ENCODE peak calls at places on chromosomes 13 and 19, in seven cellular contexts. One of them, this sample, is unnamed.

GRCh38 chr13:43057653-43058317 is 34.4 kb downstream of the DNAJC15 start:
- DNase-seq in fibroblast of pulmonary artery: peak; percentile 33
- DNase-seq in IMR-90: no peak
- DNase-seq in RWPE2: no peak
- DNase-seq in HFF-Myc: peak; percentile 9
- DNase-seq in left lung: no peak
- DNase-seq in GM23338: peak; percentile 27
- DNase-seq in this sample: no peak

GRCh38 chr19:35592226-35592625 is 6.3 kb downstream of the PMIS2 start:
- DNase-seq in HFF-Myc: no peak
- DNase-seq in fibroblast of pulmonary artery: peak; percentile 71
- DNase-seq in left lung: no peak
- DNase-seq in GM23338: peak; percentile 87
- DNase-seq in IMR-90: peak; percentile 37
- DNase-seq in RWPE2: no peak
- DNase-seq in this sample: no peak

GRCh38 chr19:31448221-31448657 is 99.0 kb upstream of the TSHZ3 start:
- DNase-seq in GM23338: no peak
- DNase-seq in HFF-Myc: peak; percentile 42
- DNase-seq in RWPE2: no peak
- DNase-seq in IMR-90: peak; percentile 89
- DNase-seq in left lung: peak; percentile 39
- DNase-seq in fibroblast of pulmonary artery: peak; percentile 93
- DNase-seq in this sample: no peak

GRCh38 chr13:31794452-31794851 is 55.1 kb downstream of the RXFP2 start:
- DNase-seq in HFF-Myc: no peak
- DNase-seq in fibroblast of pulmonary artery: peak; percentile 27
- DNase-seq in left lung: no peak
- DNase-seq in IMR-90: no peak
- DNase-seq in RWPE2: no peak
- DNase-seq in GM23338: no peak
- DNase-seq in this sample: no peak

GRCh38 chr13:75803175-75803611 is 167.1 kb downstream of the LMO7 start:
- DNase-seq in IMR-90: no peak
- DNase-seq in HFF-Myc: no peak
- DNase-seq in RWPE2: no peak
- DNase-seq in fibroblast of pulmonary artery: no peak
- DNase-seq in GM23338: peak; percentile 85
- DNase-seq in left lung: no peak
- DNase-seq in this sample: no peak

GRCh38 chr19:18446811-18447359 is 9.0 kb upstream of the ISYNA1 start:
- DNase-seq in left lung: no peak
- DNase-seq in fibroblast of pulmonary artery: no peak
- DNase-seq in GM23338: no peak
- DNase-seq in HFF-Myc: no peak
- DNase-seq in IMR-90: no peak
- DNase-seq in RWPE2: no peak
- DNase-seq in this sample: no peak

GRCh38 chr13:107480130-107480529 is 735.2 kb downstream of the LIG4 start:
- DNase-seq in IMR-90: peak; percentile 56
- DNase-seq in left lung: no peak
- DNase-seq in fibroblast of pulmonary artery: no peak
- DNase-seq in HFF-Myc: no peak
- DNase-seq in GM23338: no peak
- DNase-seq in RWPE2: no peak
- DNase-seq in this sample: no peak

GRCh38 chr13:107999751-108000150 is 215.6 kb downstream of the LIG4 start:
- DNase-seq in fibroblast of pulmonary artery: no peak
- DNase-seq in left lung: no peak
- DNase-seq in GM23338: no peak
- DNase-seq in HFF-Myc: no peak
- DNase-seq in IMR-90: no peak
- DNase-seq in RWPE2: no peak
- DNase-seq in this sample: no peak

GRCh38 chr19:19304186-19304975 is 15.9 kb downstream of the SUGP1 start:
- DNase-seq in fibroblast of pulmonary artery: peak; percentile 4
- DNase-seq in HFF-Myc: no peak
- DNase-seq in IMR-90: no peak
- DNase-seq in RWPE2: no peak
- DNase-seq in GM23338: no peak
- DNase-seq in left lung: no peak
- DNase-seq in this sample: no peak

GRCh38 chr19:35266149-35266903 is 2.4 kb upstream of the USF2 start:
- DNase-seq in HFF-Myc: no peak
- DNase-seq in GM23338: no peak
- DNase-seq in fibroblast of pulmonary artery: no peak
- DNase-seq in left lung: peak; percentile 34
- DNase-seq in RWPE2: peak; percentile 47
- DNase-seq in IMR-90: no peak
- DNase-seq in this sample: no peak

GRCh38 chr13:112849500-112849899 is 119.5 kb upstream of the MCF2L start:
- DNase-seq in HFF-Myc: no peak
- DNase-seq in GM23338: no peak
- DNase-seq in RWPE2: peak; percentile 45
- DNase-seq in IMR-90: peak; percentile 16
- DNase-seq in left lung: no peak
- DNase-seq in fibroblast of pulmonary artery: no peak
- DNase-seq in this sample: no peak

GRCh38 chr19:41407271-41407670 is 9.7 kb downstream of the BCKDHA start:
- DNase-seq in left lung: no peak
- DNase-seq in IMR-90: no peak
- DNase-seq in HFF-Myc: no peak
- DNase-seq in GM23338: peak; percentile 53
- DNase-seq in RWPE2: no peak
- DNase-seq in fibroblast of pulmonary artery: peak; percentile 79
- DNase-seq in this sample: no peak
- TF ChIP-seq CTCF in left lung: no peak
- TF ChIP-seq CTCF in IMR-90: no peak
- TF ChIP-seq CTCF in HFF-Myc: no peak
- TF ChIP-seq CTCF in GM23338: no peak
- TF ChIP-seq CTCF in RWPE2: no peak
- TF ChIP-seq CTCF in fibroblast of pulmonary artery: peak; percentile 3
- TF ChIP-seq CTCF in this sample: no peak

GRCh38 chr19:45363861-45364459 is 6.4 kb downstream of the ERCC2 start:
- DNase-seq in left lung: no peak
- DNase-seq in fibroblast of pulmonary artery: no peak
- DNase-seq in HFF-Myc: no peak
- DNase-seq in GM23338: no peak
- DNase-seq in RWPE2: no peak
- DNase-seq in IMR-90: no peak
- DNase-seq in this sample: no peak

GRCh38 chr19:45370410-45371204 is at the start of gene ERCC2:
- DNase-seq in IMR-90: peak; percentile 99
- DNase-seq in fibroblast of pulmonary artery: peak; percentile 99
- DNase-seq in left lung: peak; percentile 99
- DNase-seq in RWPE2: peak; percentile 97
- DNase-seq in GM23338: peak; percentile 100
- DNase-seq in HFF-Myc: peak; percentile 98
- DNase-seq in this sample: peak; percentile 100

GRCh38 chr19:45364696-45365095 is 5.7 kb downstream of the ERCC2 start:
- DNase-seq in GM23338: no peak
- DNase-seq in fibroblast of pulmonary artery: no peak
- DNase-seq in HFF-Myc: no peak
- DNase-seq in left lung: no peak
- DNase-seq in IMR-90: no peak
- DNase-seq in RWPE2: no peak
- DNase-seq in this sample: no peak

GRCh38 chr19:45368127-45368526 is 2.2 kb downstream of the ERCC2 start:
- DNase-seq in GM23338: no peak
- DNase-seq in RWPE2: no peak
- DNase-seq in IMR-90: no peak
- DNase-seq in left lung: no peak
- DNase-seq in HFF-Myc: no peak
- DNase-seq in fibroblast of pulmonary artery: no peak
- DNase-seq in this sample: no peak

GRCh38 chr19:45368737-45369340 is 1.5 kb downstream of the ERCC2 start:
- DNase-seq in fibroblast of pulmonary artery: no peak
- DNase-seq in IMR-90: no peak
- DNase-seq in GM23338: peak; percentile 40
- DNase-seq in RWPE2: no peak
- DNase-seq in HFF-Myc: no peak
- DNase-seq in left lung: no peak
- DNase-seq in this sample: no peak
- TF ChIP-seq CTCF in fibroblast of pulmonary artery: no peak
- TF ChIP-seq CTCF in IMR-90: no peak
- TF ChIP-seq CTCF in GM23338: peak; percentile 57
- TF ChIP-seq CTCF in RWPE2: no peak
- TF ChIP-seq CTCF in HFF-Myc: no peak
- TF ChIP-seq CTCF in left lung: no peak
- TF ChIP-seq CTCF in this sample: no peak

GRCh38 chr19:5534787-5535586 is 32.8 kb downstream of the TINCR start:
- DNase-seq in fibroblast of pulmonary artery: no peak
- DNase-seq in IMR-90: peak; percentile 12
- DNase-seq in left lung: no peak
- DNase-seq in RWPE2: no peak
- DNase-seq in HFF-Myc: no peak
- DNase-seq in GM23338: peak; percentile 51
- DNase-seq in this sample: no peak
- TF ChIP-seq CTCF in fibroblast of pulmonary artery: peak; percentile 46
- TF ChIP-seq CTCF in IMR-90: peak; percentile 33
- TF ChIP-seq CTCF in left lung: no peak
- TF ChIP-seq CTCF in RWPE2: peak; percentile 28
- TF ChIP-seq CTCF in HFF-Myc: peak; percentile 60
- TF ChIP-seq CTCF in GM23338: peak; percentile 74
- TF ChIP-seq CTCF in this sample: peak; percentile 38

GRCh38 chr19:14430712-14431111 is 2.4 kb upstream of the PKN1 start:
- DNase-seq in fibroblast of pulmonary artery: no peak
- DNase-seq in IMR-90: no peak
- DNase-seq in RWPE2: no peak
- DNase-seq in left lung: no peak
- DNase-seq in GM23338: no peak
- DNase-seq in HFF-Myc: no peak
- DNase-seq in this sample: no peak
- TF ChIP-seq CTCF in fibroblast of pulmonary artery: no peak
- TF ChIP-seq CTCF in IMR-90: no peak
- TF ChIP-seq CTCF in RWPE2: no peak
- TF ChIP-seq CTCF in left lung: no peak
- TF ChIP-seq CTCF in GM23338: no peak
- TF ChIP-seq CTCF in HFF-Myc: no peak
- TF ChIP-seq CTCF in this sample: no peak

GRCh38 chr19:49430678-49431329 is 5.6 kb downstream of the GFY start:
- DNase-seq in IMR-90: no peak
- DNase-seq in fibroblast of pulmonary artery: no peak
- DNase-seq in left lung: no peak
- DNase-seq in GM23338: no peak
- DNase-seq in HFF-Myc: no peak
- DNase-seq in RWPE2: no peak
- DNase-seq in this sample: no peak
- TF ChIP-seq CTCF in IMR-90: peak; percentile 17
- TF ChIP-seq CTCF in fibroblast of pulmonary artery: peak; percentile 19
- TF ChIP-seq CTCF in left lung: peak; percentile 11
- TF ChIP-seq CTCF in GM23338: peak; percentile 82
- TF ChIP-seq CTCF in HFF-Myc: peak; percentile 35
- TF ChIP-seq CTCF in RWPE2: peak; percentile 25
- TF ChIP-seq CTCF in this sample: no peak

GRCh38 chr13:92573467-92574057 is 653.0 kb upstream of the GPC6 start:
- DNase-seq in GM23338: peak; percentile 84
- DNase-seq in fibroblast of pulmonary artery: peak; percentile 34
- DNase-seq in RWPE2: no peak
- DNase-seq in IMR-90: peak; percentile 7
- DNase-seq in HFF-Myc: no peak
- DNase-seq in left lung: no peak
- DNase-seq in this sample: no peak
- TF ChIP-seq CTCF in GM23338: peak; percentile 75
- TF ChIP-seq CTCF in fibroblast of pulmonary artery: peak; percentile 32
- TF ChIP-seq CTCF in RWPE2: peak; percentile 24
- TF ChIP-seq CTCF in IMR-90: peak; percentile 23
- TF ChIP-seq CTCF in HFF-Myc: no peak
- TF ChIP-seq CTCF in left lung: no peak
- TF ChIP-seq CTCF in this sample: peak; percentile 35

DNA sequence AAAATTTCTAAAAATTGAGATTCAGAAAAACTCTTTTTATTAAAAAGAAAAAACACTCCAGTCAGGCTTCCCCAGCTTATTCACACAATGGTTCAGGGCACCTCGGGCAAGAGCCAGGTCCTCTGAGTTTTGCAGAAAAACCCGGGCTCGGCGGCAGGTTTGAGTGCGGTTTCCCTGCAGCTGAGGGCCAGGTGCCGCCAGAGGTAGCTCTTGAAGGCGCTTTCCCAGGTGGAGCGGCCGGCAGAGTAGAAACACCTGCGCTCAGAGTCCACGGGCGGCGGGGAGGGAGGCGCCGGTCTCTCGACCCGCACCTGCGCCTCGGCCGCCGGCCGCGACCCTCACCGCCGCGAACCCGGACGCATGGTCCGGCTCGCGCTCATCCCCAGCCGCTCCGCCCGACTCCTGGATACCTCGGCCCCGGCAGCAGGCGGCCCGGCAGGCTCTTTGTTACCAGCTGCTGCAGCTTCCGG is 444 bp downstream of the PROSER1 start:
- DNase-seq in left lung: no peak
- DNase-seq in GM23338: no peak
- DNase-seq in HFF-Myc: no peak
- DNase-seq in IMR-90: no peak
- DNase-seq in RWPE2: no peak
- DNase-seq in fibroblast of pulmonary artery: no peak
- DNase-seq in this sample: no peak
- TF ChIP-seq CTCF in left lung: no peak
- TF ChIP-seq CTCF in GM23338: no peak
- TF ChIP-seq CTCF in HFF-Myc: no peak
- TF ChIP-seq CTCF in IMR-90: no peak
- TF ChIP-seq CTCF in RWPE2: no peak
- TF ChIP-seq CTCF in fibroblast of pulmonary artery: no peak
- TF ChIP-seq CTCF in this sample: no peak

GRCh38 chr19:38587562-38587961 is 30.2 kb downstream of the MAP4K1 start:
- DNase-seq in GM23338: no peak
- DNase-seq in RWPE2: no peak
- DNase-seq in left lung: no peak
- DNase-seq in fibroblast of pulmonary artery: no peak
- DNase-seq in IMR-90: no peak
- DNase-seq in HFF-Myc: no peak
- DNase-seq in this sample: no peak

GRCh38 chr19:38597075-38597474 is 20.7 kb downstream of the MAP4K1 start:
- DNase-seq in fibroblast of pulmonary artery: no peak
- DNase-seq in HFF-Myc: no peak
- DNase-seq in GM23338: peak; percentile 35
- DNase-seq in IMR-90: no peak
- DNase-seq in RWPE2: no peak
- DNase-seq in left lung: no peak
- DNase-seq in this sample: no peak

GRCh38 chr19:38596057-38596981 is 21.4 kb downstream of the MAP4K1 start:
- DNase-seq in RWPE2: no peak
- DNase-seq in fibroblast of pulmonary artery: no peak
- DNase-seq in IMR-90: no peak
- DNase-seq in HFF-Myc: peak; percentile 9
- DNase-seq in left lung: peak; percentile 38
- DNase-seq in GM23338: peak; percentile 98
- DNase-seq in this sample: no peak

GRCh38 chr19:38588041-38588440 is 29.7 kb downstream of the MAP4K1 start:
- DNase-seq in fibroblast of pulmonary artery: no peak
- DNase-seq in IMR-90: no peak
- DNase-seq in HFF-Myc: no peak
- DNase-seq in RWPE2: no peak
- DNase-seq in left lung: no peak
- DNase-seq in GM23338: no peak
- DNase-seq in this sample: no peak

DNA sequence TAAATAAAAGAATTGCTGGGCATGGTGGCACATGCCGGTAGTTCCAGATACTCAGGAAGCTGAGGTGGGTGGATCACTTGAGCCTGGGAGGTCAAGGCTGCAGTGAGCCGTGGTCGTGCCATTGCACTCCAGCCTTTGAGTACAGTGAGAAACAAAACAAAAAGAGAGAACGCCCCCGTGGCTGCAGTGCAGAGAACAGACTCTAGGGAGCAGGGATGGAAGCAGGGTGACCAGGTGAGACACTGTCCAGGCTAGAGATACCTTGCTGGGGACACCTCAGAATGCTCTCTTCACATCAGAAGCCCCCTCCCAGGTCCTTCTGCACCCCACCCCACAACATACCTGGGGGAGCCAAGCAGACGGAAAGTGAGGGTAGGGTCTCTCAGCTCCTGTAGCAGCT is 24.8 kb downstream of the MAP4K1 start:
- DNase-seq in HFF-Myc: no peak
- DNase-seq in GM23338: peak; percentile 61
- DNase-seq in left lung: no peak
- DNase-seq in IMR-90: no peak
- DNase-seq in fibroblast of pulmonary artery: no peak
- DNase-seq in RWPE2: no peak
- DNase-seq in this sample: no peak
- TF ChIP-seq CTCF in HFF-Myc: no peak
- TF ChIP-seq CTCF in GM23338: peak; percentile 18
- TF ChIP-seq CTCF in left lung: no peak
- TF ChIP-seq CTCF in IMR-90: no peak
- TF ChIP-seq CTCF in fibroblast of pulmonary artery: no peak
- TF ChIP-seq CTCF in RWPE2: no peak
- TF ChIP-seq CTCF in this sample: no peak

This sample was measured in D721Med.